ENCODE peak calls at places on chromosomes 6 and 20, in nine cellular contexts. One of them, this sample, is unnamed.

GRCh38 chr20:23406880-23407279 is 14.4 kb downstream of the NAPB start:
- DNase-seq in prostate gland: no peak
- DNase-seq in IMR-90: no peak
- DNase-seq in A549: no peak
- DNase-seq in breast epithelium: no peak
- DNase-seq in HepG2: no peak
- DNase-seq in HCT116: no peak
- DNase-seq in body of pancreas: no peak
- DNase-seq in lower leg skin: no peak
- DNase-seq in this sample: no peak

GRCh38 chr6:86936834-86937218 is 502 bp upstream of the HTR1E start:
- DNase-seq in A549: no peak
- DNase-seq in body of pancreas: no peak
- DNase-seq in IMR-90: no peak
- DNase-seq in prostate gland: no peak
- DNase-seq in lower leg skin: no peak
- DNase-seq in HCT116: no peak
- DNase-seq in breast epithelium: no peak
- DNase-seq in HepG2: no peak
- DNase-seq in this sample: no peak

GRCh38 chr6:11500008-11500407 is 37.5 kb upstream of the TMEM170B start:
- DNase-seq in IMR-90: peak; percentile 65
- DNase-seq in body of pancreas: no peak
- DNase-seq in HepG2: no peak
- DNase-seq in prostate gland: no peak
- DNase-seq in A549: no peak
- DNase-seq in HCT116: no peak
- DNase-seq in lower leg skin: no peak
- DNase-seq in breast epithelium: no peak
- DNase-seq in this sample: no peak

GRCh38 chr6:93104195-93104817 is 315.1 kb downstream of the EPHA7 start:
- DNase-seq in lower leg skin: no peak
- DNase-seq in breast epithelium: no peak
- DNase-seq in HCT116: no peak
- DNase-seq in HepG2: no peak
- DNase-seq in body of pancreas: no peak
- DNase-seq in prostate gland: no peak
- DNase-seq in IMR-90: no peak
- DNase-seq in A549: no peak
- DNase-seq in this sample: no peak

GRCh38 chr20:62193079-62194025 is 10.5 kb downstream of the MTG2 start:
- DNase-seq in prostate gland: no peak
- DNase-seq in A549: no peak
- DNase-seq in breast epithelium: no peak
- DNase-seq in body of pancreas: no peak
- DNase-seq in HCT116: no peak
- DNase-seq in lower leg skin: no peak
- DNase-seq in HepG2: no peak
- DNase-seq in IMR-90: no peak
- DNase-seq in this sample: no peak

GRCh38 chr6:113824411-113824810 is 32.7 kb upstream of the MARCKS start:
- DNase-seq in breast epithelium: no peak
- DNase-seq in HCT116: no peak
- DNase-seq in body of pancreas: peak; percentile 22
- DNase-seq in A549: no peak
- DNase-seq in lower leg skin: no peak
- DNase-seq in prostate gland: no peak
- DNase-seq in IMR-90: peak; percentile 57
- DNase-seq in HepG2: no peak
- DNase-seq in this sample: no peak

GRCh38 chr6:14544689-14545088 is 427.1 kb downstream of the CD83 start:
- DNase-seq in prostate gland: no peak
- DNase-seq in lower leg skin: no peak
- DNase-seq in A549: no peak
- DNase-seq in HepG2: no peak
- DNase-seq in HCT116: no peak
- DNase-seq in IMR-90: no peak
- DNase-seq in breast epithelium: no peak
- DNase-seq in body of pancreas: no peak
- DNase-seq in this sample: no peak

GRCh38 chr6:75719133-75719532 is 29.9 kb upstream of the MYO6 start:
- DNase-seq in HCT116: no peak
- DNase-seq in prostate gland: no peak
- DNase-seq in breast epithelium: no peak
- DNase-seq in lower leg skin: no peak
- DNase-seq in IMR-90: no peak
- DNase-seq in body of pancreas: no peak
- DNase-seq in HepG2: no peak
- DNase-seq in A549: no peak
- DNase-seq in this sample: no peak

GRCh38 chr6:13708679-13709261 is 2.9 kb downstream of the RANBP9 start:
- DNase-seq in A549: no peak
- DNase-seq in IMR-90: peak; percentile 31
- DNase-seq in lower leg skin: no peak
- DNase-seq in breast epithelium: no peak
- DNase-seq in prostate gland: no peak
- DNase-seq in HCT116: no peak
- DNase-seq in body of pancreas: no peak
- DNase-seq in HepG2: no peak
- DNase-seq in this sample: no peak

GRCh38 chr6:132919476-132919875 is 105.1 kb downstream of the RPS12 start:
- DNase-seq in HepG2: no peak
- DNase-seq in HCT116: no peak
- DNase-seq in A549: no peak
- DNase-seq in body of pancreas: peak; percentile 52
- DNase-seq in breast epithelium: peak; percentile 64
- DNase-seq in prostate gland: peak; percentile 30
- DNase-seq in lower leg skin: no peak
- DNase-seq in IMR-90: peak; percentile 98
- DNase-seq in this sample: peak; percentile 62

GRCh38 chr20:43833511-43834395 is 80.9 kb upstream of the TOX2 start:
- DNase-seq in lower leg skin: peak; percentile 34
- DNase-seq in prostate gland: no peak
- DNase-seq in breast epithelium: no peak
- DNase-seq in IMR-90: no peak
- DNase-seq in HepG2: no peak
- DNase-seq in HCT116: no peak
- DNase-seq in body of pancreas: no peak
- DNase-seq in A549: no peak
- DNase-seq in this sample: no peak

GRCh38 chr20:53867741-53868351 is 202.5 kb downstream of the BCAS1 start:
- DNase-seq in HepG2: no peak
- DNase-seq in prostate gland: peak; percentile 42
- DNase-seq in lower leg skin: no peak
- DNase-seq in breast epithelium: no peak
- DNase-seq in IMR-90: no peak
- DNase-seq in HCT116: no peak
- DNase-seq in body of pancreas: no peak
- DNase-seq in A549: no peak
- DNase-seq in this sample: no peak

GRCh38 chr6:5359413-5359812 is 98.1 kb downstream of the FARS2 start:
- DNase-seq in lower leg skin: no peak
- DNase-seq in breast epithelium: no peak
- DNase-seq in IMR-90: no peak
- DNase-seq in HCT116: no peak
- DNase-seq in body of pancreas: peak; percentile 13
- DNase-seq in A549: no peak
- DNase-seq in HepG2: no peak
- DNase-seq in prostate gland: no peak
- DNase-seq in this sample: no peak

GRCh38 chr6:11447265-11447664 is 90.3 kb upstream of the TMEM170B start:
- DNase-seq in prostate gland: no peak
- DNase-seq in HepG2: no peak
- DNase-seq in lower leg skin: no peak
- DNase-seq in body of pancreas: no peak
- DNase-seq in breast epithelium: no peak
- DNase-seq in IMR-90: no peak
- DNase-seq in A549: no peak
- DNase-seq in HCT116: no peak
- DNase-seq in this sample: no peak

GRCh38 chr6:34705241-34705640 is 8.7 kb upstream of the ILRUN start:
- DNase-seq in breast epithelium: no peak
- DNase-seq in HCT116: no peak
- DNase-seq in A549: no peak
- DNase-seq in HepG2: no peak
- DNase-seq in IMR-90: peak; percentile 39
- DNase-seq in prostate gland: no peak
- DNase-seq in lower leg skin: no peak
- DNase-seq in body of pancreas: no peak
- DNase-seq in this sample: no peak

GRCh38 chr20:13546497-13547131 is 92.1 kb downstream of the TASP1 start:
- DNase-seq in A549: peak; percentile 51
- DNase-seq in prostate gland: peak; percentile 73
- DNase-seq in breast epithelium: peak; percentile 68
- DNase-seq in IMR-90: peak; percentile 71
- DNase-seq in HCT116: peak; percentile 69
- DNase-seq in HepG2: peak; percentile 83
- DNase-seq in lower leg skin: peak; percentile 95
- DNase-seq in body of pancreas: peak; percentile 69
- DNase-seq in this sample: peak; percentile 80

GRCh38 chr6:156793224-156793623 is 16.0 kb downstream of the ARID1B start:
- DNase-seq in breast epithelium: no peak
- DNase-seq in HCT116: no peak
- DNase-seq in prostate gland: no peak
- DNase-seq in A549: no peak
- DNase-seq in lower leg skin: no peak
- DNase-seq in body of pancreas: no peak
- DNase-seq in HepG2: no peak
- DNase-seq in IMR-90: no peak
- DNase-seq in this sample: no peak
- TF ChIP-seq POLR2A in breast epithelium: no peak
- TF ChIP-seq POLR2A in HCT116: no peak
- TF ChIP-seq POLR2A in prostate gland: no peak
- TF ChIP-seq POLR2A in A549: no peak
- TF ChIP-seq POLR2A in lower leg skin: no peak
- TF ChIP-seq POLR2A in body of pancreas: no peak
- TF ChIP-seq POLR2A in HepG2: no peak
- TF ChIP-seq POLR2A in IMR-90: no peak
- TF ChIP-seq POLR2A in this sample: no peak

GRCh38 chr6:16388488-16388887 is 150.1 kb downstream of the GMPR start:
- DNase-seq in HepG2: no peak
- DNase-seq in HCT116: no peak
- DNase-seq in prostate gland: no peak
- DNase-seq in body of pancreas: no peak
- DNase-seq in lower leg skin: no peak
- DNase-seq in A549: no peak
- DNase-seq in breast epithelium: no peak
- DNase-seq in IMR-90: peak; percentile 43
- DNase-seq in this sample: no peak
- TF ChIP-seq POLR2A in HepG2: no peak
- TF ChIP-seq POLR2A in HCT116: no peak
- TF ChIP-seq POLR2A in prostate gland: no peak
- TF ChIP-seq POLR2A in body of pancreas: no peak
- TF ChIP-seq POLR2A in lower leg skin: no peak
- TF ChIP-seq POLR2A in A549: no peak
- TF ChIP-seq POLR2A in breast epithelium: no peak
- TF ChIP-seq POLR2A in IMR-90: no peak
- TF ChIP-seq POLR2A in this sample: no peak

GRCh38 chr20:3044336-3044965 is 1.0 kb downstream of the GNRH2 start:
- DNase-seq in IMR-90: no peak
- DNase-seq in body of pancreas: no peak
- DNase-seq in prostate gland: no peak
- DNase-seq in HepG2: no peak
- DNase-seq in breast epithelium: no peak
- DNase-seq in A549: no peak
- DNase-seq in lower leg skin: no peak
- DNase-seq in HCT116: no peak
- DNase-seq in this sample: no peak

GRCh38 chr20:3042621-3043020 is 801 bp upstream of the GNRH2 start:
- DNase-seq in body of pancreas: peak; percentile 36
- DNase-seq in HepG2: no peak
- DNase-seq in lower leg skin: no peak
- DNase-seq in IMR-90: no peak
- DNase-seq in HCT116: no peak
- DNase-seq in breast epithelium: no peak
- DNase-seq in prostate gland: no peak
- DNase-seq in A549: no peak
- DNase-seq in this sample: no peak

GRCh38 chr20:3045042-3045815 is 623 bp upstream of the MRPS26 start:
- DNase-seq in A549: peak; percentile 89
- DNase-seq in breast epithelium: peak; percentile 86
- DNase-seq in body of pancreas: peak; percentile 74
- DNase-seq in prostate gland: peak; percentile 74
- DNase-seq in HCT116: no peak
- DNase-seq in lower leg skin: peak; percentile 96
- DNase-seq in IMR-90: peak; percentile 86
- DNase-seq in HepG2: no peak
- DNase-seq in this sample: peak; percentile 91

GRCh38 chr20:3041818-3042504 is 1.5 kb upstream of the GNRH2 start:
- DNase-seq in body of pancreas: peak; percentile 52
- DNase-seq in IMR-90: peak; percentile 4
- DNase-seq in lower leg skin: no peak
- DNase-seq in HepG2: no peak
- DNase-seq in prostate gland: no peak
- DNase-seq in HCT116: no peak
- DNase-seq in A549: no peak
- DNase-seq in breast epithelium: no peak
- DNase-seq in this sample: no peak

GRCh38 chr20:3043381-3043780 is at the start of gene GNRH2:
- DNase-seq in HepG2: no peak
- DNase-seq in IMR-90: no peak
- DNase-seq in A549: no peak
- DNase-seq in lower leg skin: no peak
- DNase-seq in HCT116: no peak
- DNase-seq in body of pancreas: no peak
- DNase-seq in prostate gland: no peak
- DNase-seq in breast epithelium: no peak
- DNase-seq in this sample: no peak
- TF ChIP-seq POLR2A in HepG2: no peak
- TF ChIP-seq POLR2A in IMR-90: no peak
- TF ChIP-seq POLR2A in A549: no peak
- TF ChIP-seq POLR2A in lower leg skin: no peak
- TF ChIP-seq POLR2A in HCT116: no peak
- TF ChIP-seq POLR2A in body of pancreas: no peak
- TF ChIP-seq POLR2A in prostate gland: no peak
- TF ChIP-seq POLR2A in breast epithelium: no peak
- TF ChIP-seq POLR2A in this sample: no peak

DNA sequence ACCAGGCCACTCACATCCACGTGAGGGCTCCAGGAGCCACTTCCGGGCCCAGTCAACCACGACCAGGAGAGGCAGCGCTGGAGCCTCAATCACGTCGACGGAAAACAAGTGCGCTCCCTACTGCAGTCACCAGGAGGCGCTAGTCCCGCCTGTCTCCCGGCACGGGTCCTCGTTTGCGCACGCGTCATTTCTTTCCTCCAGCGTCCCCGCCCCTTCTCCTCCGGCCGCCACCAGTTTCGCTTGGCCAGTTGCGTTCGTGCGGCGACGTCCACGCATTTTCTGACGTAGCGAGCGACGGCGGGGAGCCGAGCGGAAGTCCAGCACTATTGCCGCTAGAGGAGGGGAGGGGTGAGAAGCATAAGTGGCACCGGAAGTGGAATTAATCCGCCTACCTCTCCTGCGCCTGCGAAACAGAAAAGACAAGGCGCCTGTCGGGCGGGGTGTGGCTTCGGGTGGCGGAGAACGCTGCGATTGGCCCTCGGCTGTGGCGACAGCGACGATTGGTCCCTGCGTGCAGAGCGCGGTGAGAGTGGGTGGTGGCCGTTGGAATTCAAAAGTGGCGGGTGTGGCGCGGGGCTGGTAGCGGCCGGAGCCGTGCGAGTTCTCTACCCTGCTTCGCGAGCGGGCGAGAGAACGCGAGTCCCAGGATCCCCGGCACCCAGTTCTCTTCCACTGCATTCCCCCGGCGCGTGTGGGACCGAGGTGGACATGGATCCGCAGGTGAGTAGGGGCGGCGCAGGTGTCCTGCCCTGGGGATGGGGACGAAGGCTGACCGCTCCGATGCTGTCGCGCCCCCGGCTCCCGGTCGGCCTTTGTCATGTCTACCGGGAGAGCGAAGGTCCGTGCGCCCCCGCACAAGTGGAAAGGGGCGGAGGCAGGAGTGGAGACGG is at the start of gene KIFC1:
- DNase-seq in body of pancreas: peak; percentile 99
- DNase-seq in IMR-90: peak; percentile 100
- DNase-seq in lower leg skin: peak; percentile 100
- DNase-seq in HCT116: peak; percentile 100
- DNase-seq in prostate gland: peak; percentile 99
- DNase-seq in A549: peak; percentile 92
- DNase-seq in HepG2: peak; percentile 100
- DNase-seq in breast epithelium: peak; percentile 100
- DNase-seq in this sample: peak; percentile 100
- TF ChIP-seq POLR2A in body of pancreas: peak; percentile 63
- TF ChIP-seq POLR2A in IMR-90: peak; percentile 65
- TF ChIP-seq POLR2A in lower leg skin: no peak
- TF ChIP-seq POLR2A in HCT116: peak; percentile 44
- TF ChIP-seq POLR2A in prostate gland: peak; percentile 40
- TF ChIP-seq POLR2A in A549: no peak
- TF ChIP-seq POLR2A in HepG2: peak; percentile 81
- TF ChIP-seq POLR2A in breast epithelium: no peak
- TF ChIP-seq POLR2A in this sample: peak; percentile 12

This sample was measured in Peyer's patch.